ENCODE peak calls at places on chromosomes 12 and 14, in seven cellular contexts. O is mesendoderm, T is IMR-90, F is mesenchymal stem cell, U is H9, Z is H1, K is trophoblast cell. G is an unnamed sample.

GRCh38 chr12:89880695-89881350 is 172.2 kb upstream of the ATP2B1 start:
- DNase-seq in O (no peak), T (no peak), F (no peak), U (no peak), Z (no peak), K (no peak), G (no peak)

GRCh38 chr14:95431199-95432145 is 85.0 kb downstream of the SYNE3 start:
- DNase-seq in O (peak), T (peak), F (peak), U (peak), Z (no peak), K (no peak), G (peak)

GRCh38 chr12:72570601-72571000 is 298.4 kb downstream of the TRHDE start:
- DNase-seq in O (peak), T (no peak), F (peak), U (peak), Z (no peak), K (no peak), G (no peak)

GRCh38 chr12:110371408-110372055 is 32.0 kb downstream of the ANAPC7 start:
- DNase-seq in O (no peak), T (no peak), F (no peak), U (peak), Z (no peak), K (no peak), G (no peak)

GRCh38 chr12:17060260-17060659 is 454.3 kb upstream of the LMO3 start:
- DNase-seq in O (no peak), T (no peak), F (no peak), U (no peak), Z (no peak), K (peak), G (no peak)

GRCh38 chr12:124904306-124905098 is 9.9 kb downstream of the UBC start:
- DNase-seq in O (peak), T (peak), F (peak), U (peak), Z (no peak), K (peak), G (no peak)

GRCh38 chr12:94139816-94140215 is 8.6 kb upstream of the PLXNC1 start:
- DNase-seq in O (no peak), T (no peak), F (no peak), U (peak), Z (no peak), K (no peak), G (no peak)

GRCh38 chr12:104763163-104763805 is 194.8 kb downstream of the SLC41A2 start:
- DNase-seq in O (no peak), T (peak), F (peak), U (no peak), Z (no peak), K (no peak), G (no peak)

GRCh38 chr12:52924764-52925716 is 20.2 kb upstream of the KRT8 start:
- DNase-seq in O (peak), T (peak), F (peak), U (peak), Z (no peak), K (peak), G (no peak)

GRCh38 chr14:68941820-68942219 is 37.3 kb downstream of the ACTN1 start:
- DNase-seq in O (peak), T (peak), F (peak), U (peak), Z (peak), K (peak), G (no peak)

GRCh38 chr12:68400231-68400829 is 68.2 kb upstream of the MDM1 start:
- DNase-seq in O (no peak), T (no peak), F (no peak), U (no peak), Z (no peak), K (no peak), G (no peak)

GRCh38 chr12:12011880-12012260 is 58.9 kb upstream of the BCL2L14 start:
- DNase-seq in O (no peak), T (no peak), F (no peak), U (no peak), Z (no peak), K (no peak), G (no peak)

GRCh38 chr14:79197516-79197915 is 1013.8 kb downstream of the DIO2 start:
- DNase-seq in O (no peak), T (no peak), F (no peak), U (no peak), Z (no peak), K (no peak), G (no peak)

GRCh38 chr14:89315493-89316456 is 101.3 kb downstream of the FOXN3 start:
- DNase-seq in O (no peak), T (no peak), F (no peak), U (no peak), Z (no peak), K (no peak), G (no peak)

GRCh38 chr12:92538970-92539749 is 163.6 kb upstream of the PLEKHG7 start:
- DNase-seq in O (no peak), T (peak), F (peak), U (no peak), Z (no peak), K (peak), G (no peak)

GRCh38 chr12:116697305-116698130 is 40.4 kb downstream of the SPRING1 start:
- DNase-seq in O (peak), T (no peak), F (no peak), U (peak), Z (no peak), K (no peak), G (no peak)

GRCh38 chr12:3315201-3315661 is 175.8 kb upstream of the PRMT8 start:
- DNase-seq in O (no peak), T (peak), F (no peak), U (no peak), Z (no peak), K (peak), G (no peak)

GRCh38 chr14:51095854-51096823 is 1.2 kb upstream of the TRIM9 start:
- DNase-seq in O (peak), T (peak), F (peak), U (peak), Z (no peak), K (peak), G (peak)

GRCh38 chr12:53972722-53973092 is 219 bp upstream of the HOXC11 start:
- DNase-seq in O (no peak), T (no peak), F (no peak), U (no peak), Z (no peak), K (no peak), G (no peak)

GRCh38 chr14:106522990-106523389 is 996.6 kb downstream of the TMEM121 start:
- DNase-seq in O (no peak), T (no peak), F (no peak), U (no peak), Z (no peak), K (no peak), G (no peak)

GRCh38 chr14:57071639-57072038 is 197.1 kb downstream of the EXOC5 start:
- DNase-seq in O (no peak), T (no peak), F (no peak), U (no peak), Z (no peak), K (no peak), G (no peak)

GRCh38 chr12:67355428-67356385 is 86.5 kb downstream of the CAND1 start:
- DNase-seq in O (peak), T (peak), F (peak), U (no peak), Z (peak), K (no peak), G (peak)

GRCh38 chr14:21526672-21527319 is 650 bp upstream of the SALL2 start:
- DNase-seq in O (peak), T (no peak), F (no peak), U (peak), Z (peak), K (no peak), G (peak)

GRCh38 chr12:46516933-46517578 is 144.5 kb upstream of the SLC38A2 start:
- DNase-seq in O (no peak), T (no peak), F (no peak), U (no peak), Z (no peak), K (no peak), G (no peak)

DNA sequence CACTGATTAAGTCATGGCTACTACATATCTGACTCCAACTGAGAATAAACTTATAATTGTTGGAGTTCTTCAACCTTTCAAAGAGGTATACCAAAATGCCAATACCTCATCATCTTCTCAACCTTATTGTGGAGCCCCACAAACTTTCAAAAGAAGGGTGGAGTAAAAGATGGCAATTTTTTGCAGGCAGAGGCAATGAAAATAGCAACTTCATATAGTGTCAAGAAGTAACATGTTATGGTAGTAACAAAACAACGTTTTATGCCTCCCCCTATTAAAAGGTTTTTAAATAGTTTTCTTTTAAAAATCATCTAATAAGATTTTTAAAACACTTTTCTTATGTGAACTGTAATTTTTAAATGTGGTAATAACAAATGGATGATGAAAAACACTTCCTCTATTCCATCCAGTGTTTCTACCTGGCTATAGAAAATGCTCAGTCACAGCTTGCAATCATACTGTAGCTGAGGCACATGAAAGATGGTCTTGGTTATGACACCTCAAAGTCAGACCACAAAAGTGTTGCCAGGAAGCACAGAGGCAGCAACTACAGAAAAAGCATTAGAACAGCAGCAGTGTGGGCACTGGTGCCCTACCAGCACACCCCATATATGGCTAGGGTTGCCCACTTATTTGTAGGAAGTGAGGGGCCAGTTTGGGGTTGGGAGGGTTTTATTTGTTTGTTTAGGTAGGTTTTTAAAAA is 7.0 kb downstream of the PPP1R12A start:
- DNase-seq in O (no peak), T (peak), F (peak), U (no peak), Z (no peak), K (no peak), G (no peak)
- H2AK5ac ChIP-seq in O (no peak), T (peak), F (no peak), U (no peak), Z (no peak), K (no peak), G (no peak)

DNA sequence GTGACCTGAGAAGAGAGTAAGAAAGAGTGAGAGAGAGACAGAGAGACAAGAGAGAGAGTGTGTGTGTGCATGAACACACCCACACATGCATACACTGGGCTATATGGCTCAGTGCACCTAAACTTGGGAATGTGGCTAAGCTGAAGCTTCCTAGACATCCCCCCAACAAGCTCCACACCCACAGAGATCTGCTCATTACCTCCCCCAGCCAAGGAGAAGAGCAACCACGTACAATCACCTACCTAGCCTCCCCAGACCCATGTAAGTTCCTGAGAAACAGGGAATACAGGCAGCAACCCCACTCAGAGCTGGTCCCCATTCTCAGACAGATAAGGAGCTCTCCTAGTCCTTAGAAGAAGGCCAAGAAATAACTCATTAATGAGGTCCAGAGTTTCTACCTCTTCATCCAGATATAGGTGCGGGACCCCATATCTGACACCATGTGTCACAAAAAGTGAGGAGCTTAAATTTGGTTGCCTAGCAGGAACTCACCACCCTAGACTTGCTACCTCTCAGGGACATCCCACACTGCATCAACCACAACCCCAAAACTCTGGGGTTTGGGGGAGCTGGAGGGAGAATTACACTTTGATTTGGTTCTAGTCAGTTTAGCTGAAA is 9.9 kb downstream of the AJUBA start:
- DNase-seq in O (no peak), T (no peak), F (no peak), U (no peak), Z (no peak), K (no peak), G (no peak)
- H3K18ac ChIP-seq in O (no peak), T (no peak), F (no peak), U (no peak), Z (no peak), K (no peak), G (no peak)

GRCh38 chr12:85283560-85283959 is 3.5 kb downstream of the ALX1 start:
- DNase-seq in O (no peak), T (no peak), F (no peak), U (no peak), Z (no peak), K (no peak), G (no peak)

GRCh38 chr12:85279449-85280137 is 427 bp upstream of the ALX1 start:
- DNase-seq in O (peak), T (no peak), F (peak), U (peak), Z (no peak), K (no peak), G (peak)

GRCh38 chr12:85280984-85281946 is 1.2 kb downstream of the ALX1 start:
- DNase-seq in O (peak), T (no peak), F (peak), U (no peak), Z (no peak), K (no peak), G (peak)

GRCh38 chr12:85280138-85280983 is at the start of gene ALX1:
- DNase-seq in O (peak), T (peak), F (peak), U (peak), Z (no peak), K (peak), G (peak)

DNA sequence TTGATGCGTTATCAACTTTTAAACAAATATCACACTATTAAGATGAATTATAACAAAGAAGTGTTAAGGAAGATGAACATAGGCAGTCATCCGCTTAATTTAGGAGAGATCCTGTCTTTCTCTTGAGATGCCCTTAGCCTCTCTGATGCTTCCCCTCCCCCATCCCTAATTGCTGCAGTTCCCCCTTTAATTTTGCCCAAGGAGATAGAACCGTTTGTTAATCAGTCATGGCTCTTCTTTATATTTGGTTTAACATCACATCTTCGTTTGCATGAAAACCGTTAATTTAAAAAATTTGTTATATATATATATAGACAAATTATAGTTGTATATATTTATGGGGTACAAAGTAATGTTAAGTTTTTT is 1.9 kb downstream of the ALX1 start:
- DNase-seq in O (no peak), T (no peak), F (no peak), U (no peak), Z (no peak), K (no peak), G (no peak)
- H2AK5ac ChIP-seq in O (no peak), T (no peak), F (no peak), U (no peak), Z (no peak), K (no peak), G (no peak)

DNA sequence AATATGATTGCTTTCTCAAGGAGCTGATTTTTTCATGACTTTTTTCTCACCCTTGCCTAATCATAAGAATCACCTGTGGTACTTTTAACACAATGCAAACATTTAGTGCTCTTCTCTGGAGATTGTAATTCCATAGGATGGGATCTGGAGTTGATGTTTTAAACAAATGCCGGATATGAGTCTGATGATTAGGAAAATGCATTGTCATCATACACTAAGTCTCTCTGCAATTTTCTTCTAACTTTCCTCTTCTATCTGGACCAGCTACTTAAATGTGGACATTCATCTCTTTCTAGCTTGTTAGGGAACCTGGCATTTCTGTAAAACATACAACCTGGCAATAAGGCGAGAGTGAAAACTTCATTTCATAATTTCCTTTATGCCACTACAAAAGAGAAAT is 23.5 kb downstream of the PMCH start:
- DNase-seq in O (no peak), T (no peak), F (no peak), U (no peak), Z (no peak), K (no peak), G (no peak)
- H3K18ac ChIP-seq in O (no peak), T (no peak), F (no peak), U (no peak), Z (no peak), K (no peak), G (no peak)

DNA sequence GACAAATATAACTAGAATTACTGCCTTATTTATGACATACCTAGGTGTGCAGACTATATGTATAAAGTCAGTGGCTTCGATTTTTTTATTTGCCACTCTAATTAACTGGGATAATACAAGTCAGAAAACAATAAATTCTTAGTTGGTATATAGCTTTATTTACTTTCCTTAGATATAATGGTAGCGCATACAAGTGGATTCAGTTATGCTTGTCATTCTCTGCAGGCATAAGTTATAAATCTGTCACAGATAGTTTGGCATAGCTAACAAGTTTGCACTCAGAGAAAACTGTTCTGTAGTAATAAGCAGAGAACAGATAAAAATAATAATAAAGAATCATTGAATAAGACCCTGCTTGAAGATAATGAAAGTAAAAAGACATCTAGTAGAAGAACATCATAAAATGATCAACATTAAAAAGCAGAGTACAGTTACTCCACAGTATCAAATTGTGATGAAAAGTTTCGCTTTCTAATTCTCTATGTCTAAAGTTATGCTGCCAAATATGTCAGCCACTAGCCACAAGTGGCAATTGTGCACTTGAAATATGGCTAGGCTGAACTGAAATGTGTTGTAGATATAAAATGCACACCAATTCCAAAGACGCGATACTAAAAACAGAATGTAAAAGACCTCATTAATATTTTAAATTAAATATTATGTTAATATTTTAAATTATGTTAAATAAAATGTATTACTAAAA is 224.1 kb downstream of the SLC25A21 start:
- DNase-seq in O (no peak), T (no peak), F (no peak), U (no peak), Z (no peak), K (no peak), G (no peak)
- H2AK5ac ChIP-seq in O (no peak), T (no peak), F (no peak), U (no peak), Z (no peak), K (no peak), G (no peak)

GRCh38 chr14:104793703-104793959 is 1.9 kb downstream of the AKT1 start:
- DNase-seq in O (no peak), T (no peak), F (no peak), U (no peak), Z (no peak), K (no peak), G (no peak)

GRCh38 chr14:104794099-104794498 is 1.4 kb downstream of the AKT1 start:
- DNase-seq in O (peak), T (peak), F (peak), U (peak), Z (peak), K (peak), G (no peak)

GRCh38 chr14:104795781-104796681 is 483 bp upstream of the AKT1 start:
- DNase-seq in O (no peak), T (no peak), F (peak), U (no peak), Z (no peak), K (peak), G (no peak)

GRCh38 chr14:104795468-104795780 is at the start of gene AKT1:
- DNase-seq in O (no peak), T (no peak), F (no peak), U (no peak), Z (no peak), K (no peak), G (no peak)

DNA sequence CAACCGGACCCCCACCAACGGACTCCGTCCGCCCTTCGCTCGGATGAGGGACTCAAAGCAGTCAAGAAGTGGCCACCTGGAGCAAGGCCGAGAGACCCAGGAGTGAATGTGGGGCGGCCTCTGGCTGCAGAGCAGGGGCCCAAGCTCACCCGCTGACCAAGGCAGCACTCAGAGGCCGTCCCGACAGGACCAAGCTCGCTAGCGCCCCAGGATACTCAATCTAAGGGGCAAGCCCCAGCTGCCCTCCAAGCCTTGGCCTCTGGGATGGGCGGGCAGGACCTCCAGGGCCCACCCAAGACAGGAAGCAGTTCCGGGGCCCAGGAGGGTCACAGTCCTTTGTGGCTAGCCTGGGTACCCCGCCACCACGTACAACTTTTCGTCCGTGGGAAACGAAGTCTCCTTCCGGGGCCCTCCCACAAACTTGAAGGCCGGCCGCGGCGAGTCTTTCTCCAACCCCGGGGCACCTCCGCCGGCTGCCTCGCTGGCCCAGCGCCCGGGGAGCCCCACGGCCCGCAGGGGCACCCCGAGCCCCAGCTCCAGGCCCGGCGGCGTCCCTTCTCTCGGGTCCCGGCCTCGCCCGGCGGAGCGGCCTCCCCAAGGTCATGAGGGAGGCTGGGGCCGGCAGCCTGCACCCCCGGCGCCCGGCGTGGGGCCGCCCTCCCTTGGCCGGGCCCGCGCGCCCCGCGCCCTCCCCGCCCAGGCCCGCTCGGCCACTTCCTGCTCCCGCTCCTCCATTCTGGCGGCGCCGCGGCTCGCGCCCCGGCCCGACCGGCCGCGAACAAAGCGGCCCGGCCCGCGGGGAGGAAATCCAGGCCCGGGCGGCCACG is 694 bp downstream of the AKT1 start:
- DNase-seq in O (peak), T (peak), F (peak), U (peak), Z (no peak), K (no peak), G (no peak)
- H3K18ac ChIP-seq in O (peak), T (peak), F (peak), U (no peak), Z (no peak), K (peak), G (peak)

G was measured in neuronal stem cell.